ENCODE peak calls at places on chromosomes 16 and 17, in seven cellular contexts. L is anterior cingulate cortex, R is KBM-7, C is astrocyte of the cerebellum, T is NCI-H82, Y is GDM1, B is amygdala. O is an unnamed sample.

GRCh38 chr16:69105501-69106361 is at the start of gene HAS3:
- DNase-seq in C (peak; percentile 57), R (peak; percentile 66), B (peak; percentile 5), T (peak; percentile 63), Y (no peak), L (peak; percentile 36), O (peak; percentile 55)

GRCh38 chr16:79360267-79360666 is 240.3 kb downstream of the MAF start:
- DNase-seq in L (no peak), B (no peak), Y (no peak), C (no peak), R (no peak), T (no peak), O (no peak)

GRCh38 chr16:11149011-11149616 is 106.9 kb downstream of the SOCS1 start:
- DNase-seq in L (no peak), T (no peak), Y (no peak), C (no peak), B (no peak), R (no peak), O (no peak)

GRCh38 chr17:17837380-17837821 is 615 bp upstream of the SREBF1 start:
- DNase-seq in R (peak; percentile 52), Y (no peak), L (no peak), T (peak; percentile 57), C (no peak), B (no peak), O (no peak)

GRCh38 chr17:79931517-79932309 is 92.5 kb upstream of the CBX4 start:
- DNase-seq in B (no peak), Y (no peak), R (no peak), L (no peak), C (no peak), T (no peak), O (no peak)

GRCh38 chr17:48278755-48279491 is 151.1 kb downstream of the SKAP1 start:
- DNase-seq in L (no peak), T (no peak), Y (no peak), R (no peak), C (no peak), B (no peak), O (no peak)

GRCh38 chr17:72838581-72838980 is 253.9 kb downstream of the SLC39A11 start:
- DNase-seq in R (no peak), L (no peak), C (no peak), Y (no peak), T (no peak), B (no peak), O (no peak)

GRCh38 chr17:5793899-5794298 is 209.6 kb upstream of the NLRP1 start:
- DNase-seq in R (peak; percentile 29), Y (no peak), T (peak; percentile 66), B (no peak), C (no peak), L (no peak), O (no peak)

GRCh38 chr16:83989300-83989699 is 21.3 kb downstream of the NECAB2 start:
- DNase-seq in R (no peak), B (no peak), T (peak; percentile 36), C (no peak), L (no peak), Y (no peak), O (no peak)

GRCh38 chr17:65495255-65496060 is 66.0 kb downstream of the AXIN2 start:
- DNase-seq in C (no peak), B (no peak), R (no peak), Y (no peak), L (no peak), T (no peak), O (no peak)

GRCh38 chr17:75288784-75289121 is 480 bp downstream of the SLC25A19 start:
- DNase-seq in Y (no peak), L (no peak), T (peak; percentile 83), R (peak; percentile 69), B (no peak), C (no peak), O (peak; percentile 61)

GRCh38 chr17:77036841-77037381 is 103.9 kb upstream of the SEC14L1 start:
- DNase-seq in B (peak; percentile 56), Y (peak; percentile 24), R (peak; percentile 96), L (peak; percentile 60), C (no peak), T (peak; percentile 65), O (peak; percentile 77)

GRCh38 chr16:75029854-75030253 is 31.0 kb downstream of the ZNRF1 start:
- DNase-seq in C (no peak), R (no peak), Y (no peak), T (no peak), L (no peak), B (no peak), O (no peak)

GRCh38 chr16:29806096-29806579 is at the start of gene MAZ:
- DNase-seq in B (no peak), L (peak; percentile 76), C (no peak), T (peak; percentile 97), R (no peak), Y (peak; percentile 89), O (no peak)

GRCh38 chr16:53784312-53784711 is 80.4 kb downstream of the FTO start:
- DNase-seq in R (no peak), C (no peak), Y (no peak), B (no peak), T (no peak), L (no peak), O (no peak)

GRCh38 chr17:34314279-34314678 is 5.0 kb upstream of the CCL8 start:
- DNase-seq in T (no peak), B (no peak), L (no peak), C (no peak), R (no peak), Y (no peak), O (no peak)

GRCh38 chr17:73522107-73522506 is 122.1 kb downstream of the SDK2 start:
- DNase-seq in T (no peak), C (no peak), L (no peak), B (no peak), R (no peak), Y (no peak), O (no peak)

GRCh38 chr17:41498276-41498675 is 7.1 kb downstream of the KRT13 start:
- DNase-seq in Y (peak; percentile 14), T (no peak), C (no peak), R (peak; percentile 22), B (no peak), L (no peak), O (no peak)

GRCh38 chr16:27389272-27389961 is 12.6 kb upstream of the IL21R start:
- DNase-seq in R (no peak), T (no peak), C (no peak), Y (no peak), L (no peak), B (no peak), O (no peak)

GRCh38 chr17:31841850-31842415 is 17.1 kb downstream of the COPRS start:
- DNase-seq in L (no peak), Y (no peak), T (no peak), R (no peak), C (no peak), B (no peak), O (no peak)

GRCh38 chr17:18184143-18185007 is 747 bp downstream of the ALKBH5 start:
- DNase-seq in C (no peak), R (peak; percentile 47), L (peak; percentile 66), T (peak; percentile 71), Y (no peak), B (peak; percentile 38), O (no peak)

GRCh38 chr16:67537270-67537635 is 8.6 kb downstream of the RIPOR1 start:
- DNase-seq in C (no peak), L (peak; percentile 21), B (no peak), T (no peak), Y (no peak), R (no peak), O (no peak)

GRCh38 chr17:45405250-45406086 is 27.2 kb downstream of the ARHGAP27 start:
- DNase-seq in L (no peak), C (no peak), Y (no peak), R (no peak), T (peak; percentile 81), B (no peak), O (no peak)

GRCh38 chr17:58997756-58998553 is 108.7 kb downstream of the TRIM37 start:
- DNase-seq in T (no peak), C (no peak), R (no peak), B (no peak), Y (no peak), L (no peak), O (no peak)

GRCh38 chr16:30700971-30701370 is 2.0 kb downstream of the SRCAP start:
- DNase-seq in B (no peak), T (no peak), Y (no peak), R (no peak), C (no peak), L (no peak), O (no peak)

GRCh38 chr16:79651363-79651762 is 50.8 kb upstream of the MAF start:
- DNase-seq in R (no peak), L (peak; percentile 77), C (peak; percentile 64), B (peak; percentile 3), Y (no peak), T (no peak), O (no peak)

GRCh38 chr16:63192969-63193368 is 1156.7 kb upstream of the CDH8 start:
- DNase-seq in Y (no peak), C (no peak), B (no peak), T (no peak), R (no peak), L (no peak), O (no peak)

GRCh38 chr16:81693047-81693446 is 86.0 kb upstream of the PLCG2 start:
- DNase-seq in B (no peak), C (no peak), T (no peak), Y (no peak), R (no peak), L (no peak), O (no peak)

GRCh38 chr17:49924116-49924515 is 44.9 kb upstream of the DLX4 start:
- DNase-seq in Y (no peak), T (no peak), B (no peak), R (no peak), L (no peak), C (no peak), O (no peak)

GRCh38 chr17:66175892-66176291 is 16.0 kb downstream of the CEP112 start:
- DNase-seq in R (no peak), C (no peak), T (no peak), B (no peak), L (no peak), Y (no peak), O (no peak)

O was measured in NCI-H524 treated with DMSO at 0.1 percent for 48 hours.